ENCODE peak calls at places on chromosome 22, in four cellular contexts. T is lung; A is activated CD8-positive, alpha-beta memory T cell treated with anti-CD3 and anti-CD28 coated beads for 1 hour; M is endothelial cell. H is an unnamed sample.

GRCh38 chr22:48900327-48900597 is 927.4 kb downstream of the BRD1 start:
- DNase-seq in T (no peak), A (no peak), M (no peak), H (no peak)

GRCh38 chr22:29625090-29625825 is 21.8 kb downstream of the NF2 start:
- DNase-seq in T (peak; percentile 36), A (no peak), M (peak; percentile 31), H (no peak)

GRCh38 chr22:29816980-29817379 is 21.1 kb downstream of the ASCC2 start:
- DNase-seq in T (no peak), A (no peak), M (no peak), H (no peak)

GRCh38 chr22:44894782-44895181 is 115.0 kb downstream of the PHF21B start:
- DNase-seq in T (no peak), A (no peak), M (no peak), H (no peak)

GRCh38 chr22:49291781-49292180 is 535.9 kb downstream of the BRD1 start:
- DNase-seq in T (no peak), A (no peak), M (no peak), H (no peak)

GRCh38 chr22:30444632-30445437 is 19.3 kb downstream of the MTFP1 start:
- DNase-seq in T (peak; percentile 57), A (no peak), M (peak; percentile 82), H (no peak)

GRCh38 chr22:45496451-45496941 is 6.2 kb upstream of the FBLN1 start:
- DNase-seq in T (no peak), A (no peak), M (no peak), H (no peak)

GRCh38 chr22:40340044-40340443 is 6.3 kb upstream of the ADSL start:
- DNase-seq in T (no peak), A (no peak), M (no peak), H (no peak)

GRCh38 chr22:45946805-45947600 is 30.0 kb downstream of the WNT7B start:
- DNase-seq in T (no peak), A (no peak), M (no peak), H (no peak)

GRCh38 chr22:30097861-30098260 is 17.6 kb downstream of the HORMAD2 start:
- DNase-seq in T (no peak), A (no peak), M (no peak), H (no peak)

GRCh38 chr22:35524966-35525686 is 15.5 kb upstream of the RASD2 start:
- DNase-seq in T (no peak), A (no peak), M (no peak), H (no peak)

GRCh38 chr22:37354271-37355069 is 72.2 kb downstream of the CYTH4 start:
- DNase-seq in T (no peak), A (no peak), M (no peak), H (no peak)

GRCh38 chr22:37746366-37747089 is 49.7 kb downstream of the TRIOBP start:
- DNase-seq in T (no peak), A (peak; percentile 10), M (peak; percentile 62), H (no peak)

GRCh38 chr22:20782601-20783299 is 8.8 kb downstream of the SERPIND1 start:
- DNase-seq in T (no peak), A (no peak), M (no peak), H (no peak)

GRCh38 chr22:25700996-25701815 is 40.8 kb upstream of the MYO18B start:
- DNase-seq in T (no peak), A (no peak), M (no peak), H (no peak)

GRCh38 chr22:24510694-24511625 is 15.8 kb downstream of the UPB1 start:
- DNase-seq in T (no peak), A (no peak), M (no peak), H (no peak)

GRCh38 chr22:40368016-40368415 is 2.4 kb upstream of the SGSM3 start:
- DNase-seq in T (no peak), A (no peak), M (no peak), H (no peak)

GRCh38 chr22:22738959-22739585 is 94.7 kb downstream of the GGTLC2 start:
- DNase-seq in T (no peak), A (no peak), M (no peak), H (no peak)

GRCh38 chr22:48895341-48895740 is 932.3 kb downstream of the BRD1 start:
- DNase-seq in T (no peak), A (no peak), M (no peak), H (no peak)

GRCh38 chr22:32407936-32408335 is 4.1 kb downstream of the RTCB start:
- DNase-seq in T (no peak), A (no peak), M (no peak), H (no peak)

GRCh38 chr22:44272330-44272729 is 40.4 kb downstream of the SHISAL1 start:
- DNase-seq in T (no peak), A (no peak), M (no peak), H (no peak)

GRCh38 chr22:36873614-36874308 is 13.0 kb downstream of the NCF4 start:
- DNase-seq in T (peak; percentile 62), A (no peak), M (peak; percentile 34), H (no peak)

GRCh38 chr22:26321469-26321913 is 107.6 kb upstream of the ASPHD2 start:
- DNase-seq in T (no peak), A (no peak), M (no peak), H (peak; percentile 90)

GRCh38 chr22:47095395-47096122 is 333.1 kb downstream of the TBC1D22A start:
- DNase-seq in T (no peak), A (no peak), M (no peak), H (no peak)

GRCh38 chr22:49555526-49555925 is 272.1 kb downstream of the BRD1 start:
- DNase-seq in T (no peak), A (no peak), M (no peak), H (no peak)

GRCh38 chr22:50600541-50600940 is at the start of gene MAPK8IP2:
- DNase-seq in T (no peak), A (no peak), M (no peak), H (no peak)

GRCh38 chr22:49525776-49526535 is 301.7 kb downstream of the BRD1 start:
- DNase-seq in T (no peak), A (no peak), M (no peak), H (no peak)

GRCh38 chr22:18976197-18976751 is 40.2 kb upstream of the PRODH start:
- DNase-seq in T (no peak), A (no peak), M (no peak), H (no peak)

GRCh38 chr22:32177221-32177765 is 18.2 kb upstream of the C22orf42 start:
- DNase-seq in T (no peak), A (no peak), M (no peak), H (no peak)

H was measured in AG04449.